ENCODE peak calls at places on chromosome 18, in five cellular contexts. Y is adipocyte, B is ecto neural progenitor cell, S is uterus, G is AG10803. R is an unnamed sample.

GRCh38 chr18:79519751-79520472 is 124.2 kb downstream of the NFATC1 start:
- DNase-seq in Y (peak; percentile 26), B (peak; percentile 49), S (no peak), G (no peak), R (no peak)

GRCh38 chr18:79938196-79938595 is 13.3 kb downstream of the SLC66A2 start:
- DNase-seq in Y (no peak), B (no peak), S (no peak), G (no peak), R (no peak)

GRCh38 chr18:67408240-67408639 is 108.3 kb downstream of the DSEL start:
- DNase-seq in Y (no peak), B (no peak), S (no peak), G (no peak), R (peak; percentile 5)

GRCh38 chr18:62716679-62717058 is 1.3 kb downstream of the PHLPP1 start:
- DNase-seq in Y (peak; percentile 66), B (peak; percentile 83), S (peak; percentile 46), G (peak; percentile 8), R (peak; percentile 62)

GRCh38 chr18:48728204-48728833 is 189.5 kb downstream of the CTIF start:
- DNase-seq in Y (peak; percentile 51), B (no peak), S (peak; percentile 62), G (peak; percentile 99), R (peak; percentile 51)

GRCh38 chr18:45755936-45756335 is 32.0 kb downstream of the SLC14A1 start:
- DNase-seq in Y (peak; percentile 54), B (no peak), S (no peak), G (peak; percentile 30), R (peak; percentile 98)

GRCh38 chr18:10289265-10289664 is 165.2 kb upstream of the APCDD1 start:
- DNase-seq in Y (no peak), B (no peak), S (no peak), G (no peak), R (no peak)

GRCh38 chr18:8300749-8301148 is 308.5 kb upstream of the RAB12 start:
- DNase-seq in Y (no peak), B (no peak), S (no peak), G (no peak), R (peak; percentile 7)

GRCh38 chr18:72194072-72194471 is 350.1 kb downstream of the CBLN2 start:
- DNase-seq in Y (no peak), B (no peak), S (no peak), G (no peak), R (no peak)

GRCh38 chr18:61833387-61833786 is 59.4 kb downstream of the RNF152 start:
- DNase-seq in Y (peak; percentile 76), B (no peak), S (no peak), G (peak; percentile 30), R (peak; percentile 91)

GRCh38 chr18:10707294-10707693 is 181.5 kb downstream of the NAPG start:
- DNase-seq in Y (no peak), B (no peak), S (no peak), G (no peak), R (no peak)